ENCODE peak calls at places on chromosomes 1 and 21, in four cellular contexts. H is K562, J is Peyer's patch, R is body of pancreas. F is an unnamed sample.

GRCh38 chr1:35211113-35211399 is 18.1 kb upstream of the SFPQ start:
- DNase-seq in R (no peak), J (no peak), H (no peak), F (no peak)

GRCh38 chr1:109846148-109846547 is 64.5 kb upstream of the CSF1 start:
- DNase-seq in J (no peak), H (no peak), R (no peak), F (no peak)

GRCh38 chr1:108892356-108893140 is 15.8 kb downstream of the GPSM2 start:
- DNase-seq in J (no peak), H (no peak), R (no peak), F (no peak)

GRCh38 chr1:61224609-61225008 is 142.2 kb downstream of the NFIA start:
- DNase-seq in H (no peak), J (no peak), R (peak; percentile 45), F (no peak)

GRCh38 chr1:180562582-180562981 is 3.8 kb downstream of the OVAAL start:
- DNase-seq in J (no peak), R (no peak), H (no peak), F (no peak)

GRCh38 chr1:1678581-1679380 is 13.8 kb downstream of the SLC35E2B start:
- DNase-seq in R (peak; percentile 62), H (peak; percentile 78), J (peak; percentile 92), F (peak; percentile 85)

GRCh38 chr1:109094377-109094803 is 3.8 kb downstream of the TMEM167B start:
- DNase-seq in H (no peak), J (no peak), R (no peak), F (no peak)

GRCh38 chr1:198763298-198763714 is 124.5 kb downstream of the PTPRC start:
- DNase-seq in R (no peak), J (no peak), H (no peak), F (no peak)

GRCh38 chr1:24683713-24684162 is 40.6 kb downstream of the SRRM1 start:
- DNase-seq in H (peak; percentile 24), J (peak; percentile 73), R (peak; percentile 28), F (peak; percentile 15)

GRCh38 chr1:160124709-160125478 is 9.3 kb downstream of the ATP1A2 start:
- DNase-seq in H (no peak), J (no peak), R (peak; percentile 43), F (no peak)

GRCh38 chr21:45932922-45933502 is 48.6 kb upstream of the COL6A1 start:
- DNase-seq in R (no peak), J (no peak), H (no peak), F (no peak)

GRCh38 chr1:158654570-158654969 is 31.9 kb downstream of the SPTA1 start:
- DNase-seq in R (no peak), H (no peak), J (no peak), F (no peak)

GRCh38 chr1:155776414-155776813 is 80.6 kb downstream of the GON4L start:
- DNase-seq in J (peak; percentile 27), H (no peak), R (no peak), F (no peak)

GRCh38 chr1:3821004-3821933 is 25.0 kb upstream of the LRRC47 start:
- DNase-seq in J (no peak), H (peak; percentile 34), R (no peak), F (no peak)

GRCh38 chr1:182599339-182599738 is 4.8 kb downstream of the RGS16 start:
- DNase-seq in H (peak; percentile 61), R (no peak), J (no peak), F (no peak)

GRCh38 chr1:225896937-225897549 is 8.1 kb upstream of the LEFTY1 start:
- DNase-seq in R (peak; percentile 78), H (peak; percentile 38), J (peak; percentile 85), F (peak; percentile 83)

GRCh38 chr21:42818328-42818749 is 61.0 kb downstream of the WDR4 start:
- DNase-seq in R (peak; percentile 63), J (peak; percentile 85), H (peak; percentile 69), F (peak; percentile 88)

GRCh38 chr1:116489231-116489697 is 81.6 kb downstream of the CD58 start:
- DNase-seq in J (peak; percentile 63), R (peak; percentile 74), H (no peak), F (no peak)

GRCh38 chr1:89974701-89975470 is 20.0 kb upstream of the ZNF326 start:
- DNase-seq in R (no peak), H (no peak), J (no peak), F (no peak)

GRCh38 chr1:31782066-31782762 is 18.1 kb upstream of the ADGRB2 start:
- DNase-seq in J (no peak), H (no peak), R (no peak), F (peak; percentile 69)

GRCh38 chr1:9687876-9688582 is 36.5 kb downstream of the PIK3CD start:
- DNase-seq in H (peak; percentile 33), J (no peak), R (peak; percentile 35), F (peak; percentile 79)

GRCh38 chr1:232226197-232226681 is 403.7 kb downstream of the SIPA1L2 start:
- DNase-seq in H (no peak), R (no peak), J (peak; percentile 69), F (no peak)

GRCh38 chr21:20647603-20648002 is 350.6 kb upstream of the NCAM2 start:
- DNase-seq in J (no peak), R (no peak), H (no peak), F (no peak)

GRCh38 chr1:152047607-152047953 is 10.8 kb upstream of the S100A11 start:
- DNase-seq in H (no peak), R (peak; percentile 90), J (peak; percentile 56), F (no peak)

GRCh38 chr1:245484176-245484575 is 329.4 kb downstream of the KIF26B start:
- DNase-seq in R (no peak), H (no peak), J (no peak), F (no peak)

GRCh38 chr1:27388337-27389005 is 4.0 kb upstream of the GPR3 start:
- DNase-seq in R (peak; percentile 83), J (peak; percentile 92), H (peak; percentile 73), F (peak; percentile 87)

GRCh38 chr1:115173151-115173550 is 83.8 kb upstream of the TSPAN2 start:
- DNase-seq in J (no peak), H (no peak), R (no peak), F (no peak)

GRCh38 chr1:115170972-115171392 is 81.7 kb upstream of the TSPAN2 start:
- DNase-seq in J (no peak), H (no peak), R (no peak), F (no peak)

GRCh38 chr1:115175596-115175995 is 86.3 kb upstream of the TSPAN2 start:
- DNase-seq in J (no peak), R (no peak), H (no peak), F (no peak)

GRCh38 chr1:115170396-115170795 is 81.1 kb upstream of the TSPAN2 start:
- DNase-seq in R (no peak), J (no peak), H (no peak), F (no peak)

GRCh38 chr1:115172270-115172669 is 83.0 kb upstream of the TSPAN2 start:
- DNase-seq in J (no peak), H (no peak), R (no peak), F (no peak)
- H3K36me3 ChIP-seq in J (no peaks in the 10 kb centered on the region), H (no peaks in the 10 kb centered on the region), R (no peaks in the 10 kb centered on the region), F (no peaks in the 10 kb centered on the region)

GRCh38 chr1:216425577-216425976 is 2.3 kb upstream of the USH2A start:
- DNase-seq in H (no peak), R (no peak), J (no peak), F (no peak)
- TF ChIP-seq POLR2A in H (no peak), R (no peak), J (no peak), F (no peak)

GRCh38 chr21:33140288-33140687 is 70.3 kb downstream of the OLIG1 start:
- DNase-seq in J (no peak), H (no peak), R (no peak), F (no peak)
- TF ChIP-seq CTCF in J (no peak), H (no peak), R (no peak), F (no peak)

DNA sequence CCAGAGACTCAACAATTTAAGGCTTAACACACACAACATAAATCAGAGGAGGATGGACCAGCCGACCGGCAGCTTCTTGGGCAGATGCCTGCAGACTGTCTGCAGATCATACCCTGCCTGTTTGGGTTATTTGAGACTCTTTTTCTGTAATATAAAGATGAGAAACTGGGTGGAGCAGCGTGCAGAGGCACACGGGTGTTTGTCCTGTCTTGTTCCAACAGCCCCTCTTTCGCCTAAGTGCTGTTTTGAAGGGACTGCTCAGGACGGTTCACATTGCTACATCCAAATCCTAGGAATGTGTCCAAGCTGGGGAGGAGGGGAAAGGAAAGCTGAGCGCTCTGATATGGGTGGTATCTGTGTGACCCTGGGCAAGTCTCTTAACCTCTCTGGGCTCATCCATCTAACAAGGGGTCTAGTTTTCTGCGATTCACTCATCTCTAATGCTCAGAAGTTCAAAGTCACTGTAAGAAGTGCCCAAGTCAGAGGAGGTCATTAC is 149.9 kb downstream of the CLIC6 start:
- DNase-seq in R (no peak), H (no peak), J (no peak), F (no peak)
- H3K36me3 ChIP-seq in R (no peaks in the 10 kb centered on the region), H (peaks cover 82% of the 10 kb centered on the region), J (no peaks in the 10 kb centered on the region), F (peaks cover 5% of the 10 kb centered on the region)

GRCh38 chr1:157288511-157288910 is 150.3 kb upstream of the ETV3 start:
- DNase-seq in H (no peak), R (no peak), J (no peak), F (no peak)
- TF ChIP-seq POLR2A in H (no peak), R (no peak), J (no peak), F (no peak)